ENCODE peak calls at places on chromosome 16, in seven cellular contexts. One of them, this sample, is unnamed.

GRCh38 chr16:48383877-48384304 is 1.3 kb downstream of the SIAH1 start:
- DNase-seq in naive thymus-derived CD4-positive, alpha-beta T cell: peak
- DNase-seq in tibial artery: no peak
- DNase-seq in OCI-LY7: peak
- DNase-seq in heart right ventricle: no peak
- DNase-seq in pancreas: no peak
- DNase-seq in psoas muscle: no peak
- DNase-seq in this sample: no peak

GRCh38 chr16:27320261-27321012 is 6.7 kb downstream of the IL4R start:
- DNase-seq in naive thymus-derived CD4-positive, alpha-beta T cell: no peak
- DNase-seq in tibial artery: peak
- DNase-seq in OCI-LY7: no peak
- DNase-seq in heart right ventricle: no peak
- DNase-seq in pancreas: no peak
- DNase-seq in psoas muscle: no peak
- DNase-seq in this sample: no peak

GRCh38 chr16:79247386-79247785 is 353.2 kb downstream of the MAF start:
- DNase-seq in naive thymus-derived CD4-positive, alpha-beta T cell: no peak
- DNase-seq in tibial artery: no peak
- DNase-seq in OCI-LY7: no peak
- DNase-seq in heart right ventricle: no peak
- DNase-seq in pancreas: no peak
- DNase-seq in psoas muscle: no peak
- DNase-seq in this sample: no peak

GRCh38 chr16:85328665-85329058 is 216.4 kb upstream of the CIBAR2 start:
- DNase-seq in naive thymus-derived CD4-positive, alpha-beta T cell: no peak
- DNase-seq in tibial artery: no peak
- DNase-seq in OCI-LY7: no peak
- DNase-seq in heart right ventricle: no peak
- DNase-seq in pancreas: no peak
- DNase-seq in psoas muscle: no peak
- DNase-seq in this sample: no peak

GRCh38 chr16:75476817-75477216 is 12.3 kb upstream of the TMEM170A start:
- DNase-seq in naive thymus-derived CD4-positive, alpha-beta T cell: no peak
- DNase-seq in tibial artery: no peak
- DNase-seq in OCI-LY7: no peak
- DNase-seq in heart right ventricle: no peak
- DNase-seq in pancreas: no peak
- DNase-seq in psoas muscle: no peak
- DNase-seq in this sample: no peak

GRCh38 chr16:55465077-55465896 is 13.7 kb upstream of the MMP2 start:
- DNase-seq in naive thymus-derived CD4-positive, alpha-beta T cell: peak
- DNase-seq in tibial artery: peak
- DNase-seq in OCI-LY7: peak
- DNase-seq in heart right ventricle: peak
- DNase-seq in pancreas: peak
- DNase-seq in psoas muscle: peak
- DNase-seq in this sample: peak

GRCh38 chr16:50533317-50533716 is 14.9 kb upstream of the NKD1 start:
- DNase-seq in naive thymus-derived CD4-positive, alpha-beta T cell: no peak
- DNase-seq in tibial artery: no peak
- DNase-seq in OCI-LY7: no peak
- DNase-seq in heart right ventricle: no peak
- DNase-seq in pancreas: no peak
- DNase-seq in psoas muscle: no peak
- DNase-seq in this sample: no peak

GRCh38 chr16:3879258-3879886 is 1.1 kb downstream of the CREBBP start:
- DNase-seq in naive thymus-derived CD4-positive, alpha-beta T cell: peak
- DNase-seq in tibial artery: no peak
- DNase-seq in OCI-LY7: peak
- DNase-seq in heart right ventricle: peak
- DNase-seq in pancreas: peak
- DNase-seq in psoas muscle: peak
- DNase-seq in this sample: peak

GRCh38 chr16:69465083-69465721 is 40.8 kb downstream of the CYB5B start:
- DNase-seq in naive thymus-derived CD4-positive, alpha-beta T cell: no peak
- DNase-seq in tibial artery: no peak
- DNase-seq in OCI-LY7: no peak
- DNase-seq in heart right ventricle: no peak
- DNase-seq in pancreas: no peak
- DNase-seq in psoas muscle: no peak
- DNase-seq in this sample: no peak

GRCh38 chr16:12228607-12229499 is 252.3 kb downstream of the SNX29 start:
- DNase-seq in naive thymus-derived CD4-positive, alpha-beta T cell: peak
- DNase-seq in tibial artery: no peak
- DNase-seq in OCI-LY7: peak
- DNase-seq in heart right ventricle: peak
- DNase-seq in pancreas: no peak
- DNase-seq in psoas muscle: peak
- DNase-seq in this sample: no peak

GRCh38 chr16:10992112-10992511 is 47.7 kb downstream of the CLEC16A start:
- DNase-seq in naive thymus-derived CD4-positive, alpha-beta T cell: no peak
- DNase-seq in tibial artery: no peak
- DNase-seq in OCI-LY7: no peak
- DNase-seq in heart right ventricle: no peak
- DNase-seq in pancreas: no peak
- DNase-seq in psoas muscle: no peak
- DNase-seq in this sample: no peak

GRCh38 chr16:70482624-70483023 is 28.2 kb downstream of the FCSK start:
- DNase-seq in naive thymus-derived CD4-positive, alpha-beta T cell: no peak
- DNase-seq in tibial artery: no peak
- DNase-seq in OCI-LY7: no peak
- DNase-seq in heart right ventricle: no peak
- DNase-seq in pancreas: no peak
- DNase-seq in psoas muscle: no peak
- DNase-seq in this sample: no peak

GRCh38 chr16:50316102-50316847 is 49.9 kb downstream of the ADCY7 start:
- DNase-seq in naive thymus-derived CD4-positive, alpha-beta T cell: no peak
- DNase-seq in tibial artery: no peak
- DNase-seq in OCI-LY7: no peak
- DNase-seq in heart right ventricle: no peak
- DNase-seq in pancreas: no peak
- DNase-seq in psoas muscle: no peak
- DNase-seq in this sample: no peak

GRCh38 chr16:86502856-86503748 is 7.2 kb upstream of the FOXF1 start:
- DNase-seq in naive thymus-derived CD4-positive, alpha-beta T cell: no peak
- DNase-seq in tibial artery: no peak
- DNase-seq in OCI-LY7: no peak
- DNase-seq in heart right ventricle: no peak
- DNase-seq in pancreas: no peak
- DNase-seq in psoas muscle: no peak
- DNase-seq in this sample: no peak
- H3K4me3 ChIP-seq in naive thymus-derived CD4-positive, alpha-beta T cell: no peak
- H3K4me3 ChIP-seq in tibial artery: no peak
- H3K4me3 ChIP-seq in OCI-LY7: no peak
- H3K4me3 ChIP-seq in heart right ventricle: no peak
- H3K4me3 ChIP-seq in pancreas: no peak
- H3K4me3 ChIP-seq in psoas muscle: no peak
- H3K4me3 ChIP-seq in this sample: no peak

GRCh38 chr16:18953535-18953934 is 27.3 kb upstream of the SMG1 start:
- DNase-seq in naive thymus-derived CD4-positive, alpha-beta T cell: no peak
- DNase-seq in tibial artery: no peak
- DNase-seq in OCI-LY7: no peak
- DNase-seq in heart right ventricle: no peak
- DNase-seq in pancreas: no peak
- DNase-seq in psoas muscle: no peak
- DNase-seq in this sample: no peak

DNA sequence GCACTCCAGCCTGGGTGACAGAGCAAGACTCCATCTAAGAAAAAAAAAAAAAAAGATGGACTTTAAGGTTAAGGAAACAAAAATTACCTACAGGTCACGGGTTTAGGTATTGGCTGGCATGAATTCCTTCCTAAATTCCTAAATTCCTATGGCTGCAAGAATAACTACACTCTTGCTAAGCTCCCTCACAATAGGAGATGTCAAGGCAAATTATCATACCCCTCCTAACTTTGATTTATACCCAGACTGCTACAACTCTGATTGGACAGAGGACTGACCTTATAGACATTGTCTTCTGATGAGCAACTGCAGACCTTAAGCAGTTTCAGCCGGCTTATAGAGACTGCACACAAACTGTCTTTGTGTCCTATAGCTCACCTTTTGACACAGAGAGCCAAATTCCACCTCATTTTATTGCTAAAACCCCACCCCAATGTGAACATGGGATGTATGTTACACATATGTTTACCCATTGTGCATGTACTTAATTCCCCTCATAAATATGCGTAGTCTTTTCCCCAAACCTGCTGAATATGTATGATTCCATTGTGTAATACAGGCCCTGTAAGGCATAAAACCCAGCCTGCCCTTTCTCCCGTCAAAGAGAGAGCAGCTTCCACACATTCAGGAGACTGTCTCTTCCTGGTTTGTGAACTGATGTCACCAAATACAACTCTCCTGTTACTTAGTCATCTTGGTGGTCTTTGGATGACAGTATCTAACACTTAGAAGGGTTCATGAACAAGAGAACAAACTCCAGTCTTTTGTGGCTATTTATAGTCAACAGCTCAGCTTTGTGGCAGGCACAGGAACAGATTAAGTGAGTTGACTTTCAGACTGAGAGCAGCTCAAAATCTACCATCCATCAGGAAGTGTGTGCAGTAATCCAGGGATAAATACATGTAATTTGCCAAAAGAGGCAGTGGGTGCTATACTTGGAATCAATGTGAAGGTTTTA is 24.8 kb upstream of the TMC7 start:
- DNase-seq in naive thymus-derived CD4-positive, alpha-beta T cell: no peak
- DNase-seq in tibial artery: no peak
- DNase-seq in OCI-LY7: no peak
- DNase-seq in heart right ventricle: no peak
- DNase-seq in pancreas: no peak
- DNase-seq in psoas muscle: no peak
- DNase-seq in this sample: no peak
- H3K27ac ChIP-seq in naive thymus-derived CD4-positive, alpha-beta T cell: no peak
- H3K27ac ChIP-seq in tibial artery: no peak
- H3K27ac ChIP-seq in OCI-LY7: no peak
- H3K27ac ChIP-seq in heart right ventricle: peak
- H3K27ac ChIP-seq in pancreas: no peak
- H3K27ac ChIP-seq in psoas muscle: peak
- H3K27ac ChIP-seq in this sample: peak

DNA sequence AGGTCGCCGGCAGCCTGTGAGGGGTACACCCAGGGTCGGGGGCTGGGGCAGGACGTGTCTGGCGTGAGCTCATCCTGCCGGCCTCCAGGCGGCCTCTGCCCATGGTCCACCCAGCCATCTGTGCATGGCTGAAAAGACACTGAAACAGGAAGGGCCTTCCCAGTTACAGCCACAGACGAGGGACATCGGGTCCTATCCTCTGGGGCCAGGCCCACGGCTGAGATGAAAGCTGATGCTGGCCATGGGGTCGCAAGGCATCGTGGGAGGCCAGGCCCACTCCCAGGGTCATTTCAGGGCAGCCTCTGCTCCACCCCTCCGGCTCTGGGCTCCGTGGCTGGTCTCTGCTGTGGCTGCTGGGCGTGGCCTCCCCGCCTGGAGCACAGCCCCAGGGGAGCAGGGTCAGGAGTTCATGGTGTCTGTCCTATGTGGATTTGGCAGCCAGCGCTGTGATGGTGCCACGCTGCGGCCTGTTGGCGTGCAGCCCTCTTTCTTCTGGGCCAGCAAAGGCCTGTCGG is 16.6 kb upstream of the ATP6V0C start:
- DNase-seq in naive thymus-derived CD4-positive, alpha-beta T cell: no peak
- DNase-seq in tibial artery: no peak
- DNase-seq in OCI-LY7: no peak
- DNase-seq in heart right ventricle: peak
- DNase-seq in pancreas: peak
- DNase-seq in psoas muscle: peak
- DNase-seq in this sample: no peak
- H3K4me3 ChIP-seq in naive thymus-derived CD4-positive, alpha-beta T cell: no peak
- H3K4me3 ChIP-seq in tibial artery: no peak
- H3K4me3 ChIP-seq in OCI-LY7: no peak
- H3K4me3 ChIP-seq in heart right ventricle: no peak
- H3K4me3 ChIP-seq in pancreas: no peak
- H3K4me3 ChIP-seq in psoas muscle: peak
- H3K4me3 ChIP-seq in this sample: no peak

GRCh38 chr16:84182680-84183571 is 3.9 kb downstream of the TAF1C start:
- DNase-seq in naive thymus-derived CD4-positive, alpha-beta T cell: no peak
- DNase-seq in tibial artery: no peak
- DNase-seq in OCI-LY7: no peak
- DNase-seq in heart right ventricle: no peak
- DNase-seq in pancreas: no peak
- DNase-seq in psoas muscle: no peak
- DNase-seq in this sample: no peak

GRCh38 chr16:84183572-84183875 is 3.3 kb downstream of the TAF1C start:
- DNase-seq in naive thymus-derived CD4-positive, alpha-beta T cell: no peak
- DNase-seq in tibial artery: no peak
- DNase-seq in OCI-LY7: no peak
- DNase-seq in heart right ventricle: no peak
- DNase-seq in pancreas: no peak
- DNase-seq in psoas muscle: no peak
- DNase-seq in this sample: no peak

GRCh38 chr16:84180519-84181140 is 6.2 kb downstream of the TAF1C start:
- DNase-seq in naive thymus-derived CD4-positive, alpha-beta T cell: no peak
- DNase-seq in tibial artery: no peak
- DNase-seq in OCI-LY7: no peak
- DNase-seq in heart right ventricle: no peak
- DNase-seq in pancreas: no peak
- DNase-seq in psoas muscle: no peak
- DNase-seq in this sample: no peak

GRCh38 chr16:84181144-84181915 is 5.5 kb downstream of the TAF1C start:
- DNase-seq in naive thymus-derived CD4-positive, alpha-beta T cell: no peak
- DNase-seq in tibial artery: no peak
- DNase-seq in OCI-LY7: no peak
- DNase-seq in heart right ventricle: no peak
- DNase-seq in pancreas: no peak
- DNase-seq in psoas muscle: no peak
- DNase-seq in this sample: no peak

DNA sequence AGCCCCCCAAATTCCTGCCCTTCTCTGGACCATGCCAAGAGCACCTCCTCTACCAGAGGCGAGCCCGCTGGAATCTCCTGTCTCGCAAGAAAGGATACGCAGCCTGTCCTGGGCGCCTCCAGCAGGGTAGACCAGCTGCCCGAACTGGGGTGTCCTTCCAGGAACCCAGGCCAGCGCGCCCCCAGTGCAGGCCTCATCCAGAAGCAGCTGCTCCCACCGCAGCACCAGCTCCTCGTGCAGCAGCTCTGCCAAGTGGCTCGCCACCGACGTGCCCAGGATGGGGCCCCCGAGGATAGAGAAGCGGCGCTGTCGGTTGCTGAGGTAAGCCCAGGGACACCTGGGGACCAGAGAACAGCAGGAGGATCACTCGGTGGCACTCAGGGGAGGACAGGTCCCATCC is 4.8 kb downstream of the TAF1C start:
- DNase-seq in naive thymus-derived CD4-positive, alpha-beta T cell: no peak
- DNase-seq in tibial artery: no peak
- DNase-seq in OCI-LY7: no peak
- DNase-seq in heart right ventricle: no peak
- DNase-seq in pancreas: no peak
- DNase-seq in psoas muscle: no peak
- DNase-seq in this sample: no peak
- H3K27ac ChIP-seq in naive thymus-derived CD4-positive, alpha-beta T cell: no peak
- H3K27ac ChIP-seq in tibial artery: no peak
- H3K27ac ChIP-seq in OCI-LY7: no peak
- H3K27ac ChIP-seq in heart right ventricle: no peak
- H3K27ac ChIP-seq in pancreas: no peak
- H3K27ac ChIP-seq in psoas muscle: no peak
- H3K27ac ChIP-seq in this sample: no peak

GRCh38 chr16:30353438-30354129 is 1.5 kb downstream of the CD2BP2 start:
- DNase-seq in naive thymus-derived CD4-positive, alpha-beta T cell: no peak
- DNase-seq in tibial artery: no peak
- DNase-seq in OCI-LY7: no peak
- DNase-seq in heart right ventricle: no peak
- DNase-seq in pancreas: no peak
- DNase-seq in psoas muscle: no peak
- DNase-seq in this sample: no peak
- H3K4me3 ChIP-seq in naive thymus-derived CD4-positive, alpha-beta T cell: peak
- H3K4me3 ChIP-seq in tibial artery: no peak
- H3K4me3 ChIP-seq in OCI-LY7: peak
- H3K4me3 ChIP-seq in heart right ventricle: no peak
- H3K4me3 ChIP-seq in pancreas: no peak
- H3K4me3 ChIP-seq in psoas muscle: peak
- H3K4me3 ChIP-seq in this sample: peak